ENCODE peak calls at places on chromosomes 16 and 17, in four cellular contexts. J is CD8-positive, alpha-beta T cell; L is OCI-LY7; F is adipocyte. W is an unnamed sample.
A peak's percentile ranks its signal among the peaks of the same experiment; 100 is the strongest.

GRCh38 chr17:50199651-50200446 is 1.6 kb downstream of the COL1A1 start:
- DNase-seq in J (peak; percentile 79), F (peak; percentile 94), L (peak; percentile 37), W (no peak)

GRCh38 chr17:77607606-77608005 is 350.9 kb upstream of the TNRC6C start:
- DNase-seq in L (no peak), J (no peak), F (no peak), W (peak; percentile 35)

GRCh38 chr17:75652341-75652740 is 14.6 kb downstream of the RECQL5 start:
- DNase-seq in L (no peak), F (no peak), J (no peak), W (no peak)

GRCh38 chr16:14486520-14487303 is 143.3 kb downstream of the PARN start:
- DNase-seq in L (no peak), J (no peak), F (peak; percentile 95), W (peak; percentile 84)

GRCh38 chr17:79997004-79997673 is 38.5 kb downstream of the TBC1D16 start:
- DNase-seq in F (no peak), L (peak; percentile 90), J (peak; percentile 70), W (no peak)

GRCh38 chr17:9053406-9053805 is 32.1 kb downstream of the NTN1 start:
- DNase-seq in L (no peak), J (no peak), F (no peak), W (no peak)

GRCh38 chr16:84563316-84563715 is 54.6 kb downstream of the COTL1 start:
- DNase-seq in F (no peak), L (no peak), J (no peak), W (no peak)

GRCh38 chr16:66135376-66135775 is 231.1 kb upstream of the CDH5 start:
- DNase-seq in F (no peak), J (no peak), L (no peak), W (no peak)

GRCh38 chr17:71926746-71927398 is 193.9 kb upstream of the SOX9 start:
- DNase-seq in F (no peak), L (no peak), J (no peak), W (no peak)

GRCh38 chr17:40542562-40543411 is 22.5 kb downstream of the CCR7 start:
- DNase-seq in J (peak; percentile 51), F (peak; percentile 92), L (peak; percentile 21), W (no peak)

GRCh38 chr17:41098476-41098875 is 534 bp upstream of the KRTAP4-8 start:
- DNase-seq in F (peak; percentile 48), J (no peak), L (no peak), W (no peak)

GRCh38 chr16:69859105-69859969 is 91.8 kb upstream of the CLEC18A start:
- DNase-seq in F (no peak), L (peak; percentile 21), J (no peak), W (no peak)

GRCh38 chr17:31508310-31509094 is 117.0 kb downstream of the RAB11FIP4 start:
- DNase-seq in F (no peak), L (no peak), J (peak; percentile 71), W (no peak)

GRCh38 chr16:88605186-88606145 is 32.9 kb upstream of the IL17C start:
- DNase-seq in L (no peak), F (no peak), J (no peak), W (no peak)

GRCh38 chr17:36849871-36850348 is 87.4 kb upstream of the LHX1 start:
- DNase-seq in L (peak; percentile 4), J (no peak), F (no peak), W (peak; percentile 54)

GRCh38 chr16:67992661-67993206 is 6.5 kb downstream of the DPEP2 start:
- DNase-seq in L (no peak), J (no peak), F (no peak), W (no peak)

GRCh38 chr17:6347776-6348175 is 87.1 kb downstream of the AIPL1 start:
- DNase-seq in J (no peak), L (no peak), F (no peak), W (no peak)

GRCh38 chr16:17266606-17267313 is 204.0 kb downstream of the XYLT1 start:
- DNase-seq in J (no peak), L (no peak), F (no peak), W (no peak)

GRCh38 chr16:6611535-6611934 is 721.1 kb upstream of the RBFOX1 start:
- DNase-seq in F (no peak), J (no peak), L (no peak), W (no peak)

GRCh38 chr16:22816475-22816874 is 2.5 kb downstream of the HS3ST2 start:
- DNase-seq in L (no peak), J (no peak), F (no peak), W (no peak)

GRCh38 chr17:7932483-7932891 is 481 bp downstream of the CNTROB start:
- DNase-seq in L (peak; percentile 49), F (peak; percentile 61), J (peak; percentile 18), W (no peak)

GRCh38 chr16:79843145-79843544 is 242.6 kb upstream of the MAF start:
- DNase-seq in L (no peak), J (no peak), F (no peak), W (no peak)

GRCh38 chr16:68420366-68420765 is 27.9 kb downstream of the SMPD3 start:
- DNase-seq in F (no peak), L (no peak), J (no peak), W (no peak)

GRCh38 chr17:8877984-8878383 is 10.5 kb upstream of the PIK3R6 start:
- DNase-seq in F (no peak), L (no peak), J (no peak), W (no peak)

GRCh38 chr16:19446300-19446846 is 28.7 kb downstream of the TMC5 start:
- DNase-seq in J (no peak), L (no peak), F (no peak), W (no peak)

GRCh38 chr17:11598274-11599221 is at the start of gene DNAH9:
- DNase-seq in F (no peak), L (no peak), J (no peak), W (no peak)

GRCh38 chr17:58632324-58633314 is 59.2 kb downstream of the TEX14 start:
- DNase-seq in F (no peak), J (no peak), L (no peak), W (no peak)

DNA sequence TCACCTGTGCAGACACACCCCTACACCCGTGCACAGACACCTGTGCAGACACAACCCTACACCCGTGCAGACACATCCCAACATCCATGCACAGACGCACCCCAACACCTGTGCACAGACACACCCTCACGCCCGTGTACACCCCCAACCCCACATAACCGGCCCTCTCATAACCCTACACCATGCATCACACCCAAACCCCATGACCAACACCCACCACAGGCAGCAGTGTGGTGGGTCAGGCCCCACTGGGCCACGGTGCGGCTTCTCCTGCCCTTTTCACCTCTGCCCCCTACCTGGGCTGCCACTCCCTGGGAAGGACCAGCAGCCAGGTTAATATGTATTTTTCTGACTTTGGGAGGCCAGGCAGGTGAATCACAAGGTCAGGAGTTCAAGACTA is 4.2 kb upstream of the SLC16A3 start:
- DNase-seq in J (no peak), L (no peak), F (no peak), W (no peak)
- H3K4me1 ChIP-seq in J (peaks cover 18% of the 10 kb centered on the region), L (peaks cover 9% of the 10 kb centered on the region), F (peaks cover under 1% of the 10 kb centered on the region), W (peaks cover 23% of the 10 kb centered on the region)

DNA sequence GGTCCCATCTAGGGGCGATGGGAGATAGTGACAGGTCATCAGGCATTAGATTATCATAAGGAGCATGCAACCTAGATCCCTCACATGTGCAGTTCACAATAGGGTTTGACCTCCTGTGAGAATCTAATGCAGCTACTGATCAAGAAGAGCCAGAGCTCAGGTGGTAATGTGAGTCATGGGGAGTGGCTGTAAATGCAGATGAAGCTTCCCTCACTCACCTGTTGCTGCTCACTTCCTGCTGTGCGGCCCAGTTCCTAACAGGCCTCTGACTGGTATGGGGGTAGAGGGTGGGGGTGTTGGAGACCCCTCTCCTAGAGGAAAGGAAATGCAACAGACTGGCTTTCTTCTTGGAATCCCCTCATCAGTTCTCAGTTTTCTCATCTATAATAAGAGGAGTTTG is 131.4 kb downstream of the CA10 start:
- DNase-seq in F (no peak), J (no peak), L (no peak), W (peak; percentile 9)
- H3K4me1 ChIP-seq in F (peaks cover 28% of the 10 kb centered on the region), J (no peaks in the 10 kb centered on the region), L (no peaks in the 10 kb centered on the region), W (peaks cover 54% of the 10 kb centered on the region)

GRCh38 chr16:51532551-51532950 is 381.5 kb upstream of the SALL1 start:
- DNase-seq in J (no peak), L (no peak), F (no peak), W (no peak)
- H3K4me1 ChIP-seq in J (no peaks in the 10 kb centered on the region), L (no peaks in the 10 kb centered on the region), F (no peaks in the 10 kb centered on the region), W (no peaks in the 10 kb centered on the region)

DNA sequence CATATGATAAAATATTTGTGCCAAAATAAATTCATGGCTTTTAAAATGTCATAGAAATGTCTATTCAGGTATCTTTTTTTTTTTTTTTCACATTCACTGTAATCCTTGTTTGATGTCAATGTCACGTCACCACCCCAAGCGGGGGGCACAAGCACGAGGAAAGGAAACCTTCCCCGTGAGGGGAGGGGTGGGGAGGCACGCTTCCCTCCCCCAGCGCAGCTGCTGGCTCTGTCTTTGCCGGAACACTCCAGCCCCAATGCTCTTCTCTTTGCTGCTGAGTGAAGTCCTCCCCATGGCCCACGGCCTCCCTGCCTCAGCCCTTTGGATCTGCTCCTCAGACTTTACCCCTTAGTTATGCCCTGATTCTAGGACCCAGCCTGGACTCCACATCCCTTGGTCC is 1.5 kb downstream of the SLC35G3 start:
- DNase-seq in J (peak; percentile 57), F (no peak), L (no peak), W (no peak)
- H3K4me1 ChIP-seq in J (peaks cover 45% of the 10 kb centered on the region), F (no peaks in the 10 kb centered on the region), L (no peaks in the 10 kb centered on the region), W (no peaks in the 10 kb centered on the region)

GRCh38 chr16:31452631-31453106 is 6.6 kb upstream of the ARMC5 start:
- DNase-seq in L (no peak), F (peak; percentile 90), J (no peak), W (peak; percentile 82)
- H3K4me1 ChIP-seq in L (peaks cover 25% of the 10 kb centered on the region), F (peaks cover 58% of the 10 kb centered on the region), J (peaks cover 22% of the 10 kb centered on the region), W (peaks cover 29% of the 10 kb centered on the region)